ENCODE peak calls at places on chromosomes 7 and 10, in six cellular contexts. One of them, this sample, is unnamed.
A peak's percentile ranks its signal among the peaks of the same experiment; 100 is the strongest.

GRCh38 chr10:123398180-123398591 is 244.0 kb downstream of the BUB3 start:
- DNase-seq in glutamatergic neuron: no peak
- DNase-seq in myocyte: no peak
- DNase-seq in T-helper 2 cell: no peak
- DNase-seq in T-helper 17 cell: no peak
- DNase-seq in LoVo: no peak
- DNase-seq in this sample: no peak

GRCh38 chr7:34652784-34653183 is 5.2 kb upstream of the NPSR1 start:
- DNase-seq in myocyte: peak; percentile 5
- DNase-seq in LoVo: peak; percentile 32
- DNase-seq in T-helper 2 cell: no peak
- DNase-seq in glutamatergic neuron: no peak
- DNase-seq in T-helper 17 cell: no peak
- DNase-seq in this sample: no peak

GRCh38 chr10:974038-974784 is 14.0 kb upstream of the GTPBP4 start:
- DNase-seq in glutamatergic neuron: no peak
- DNase-seq in myocyte: peak; percentile 7
- DNase-seq in T-helper 2 cell: no peak
- DNase-seq in T-helper 17 cell: no peak
- DNase-seq in LoVo: no peak
- DNase-seq in this sample: no peak

GRCh38 chr10:63765126-63765525 is 243.9 kb downstream of the REEP3 start:
- DNase-seq in myocyte: peak; percentile 54
- DNase-seq in T-helper 17 cell: no peak
- DNase-seq in T-helper 2 cell: no peak
- DNase-seq in glutamatergic neuron: no peak
- DNase-seq in LoVo: no peak
- DNase-seq in this sample: no peak

GRCh38 chr10:113616244-113617074 is 47.4 kb downstream of the NRAP start:
- DNase-seq in glutamatergic neuron: no peak
- DNase-seq in LoVo: no peak
- DNase-seq in T-helper 17 cell: no peak
- DNase-seq in T-helper 2 cell: no peak
- DNase-seq in myocyte: no peak
- DNase-seq in this sample: no peak

GRCh38 chr10:4623757-4624420 is 202.1 kb upstream of the AKR1E2 start:
- DNase-seq in T-helper 2 cell: no peak
- DNase-seq in glutamatergic neuron: no peak
- DNase-seq in LoVo: no peak
- DNase-seq in myocyte: no peak
- DNase-seq in T-helper 17 cell: no peak
- DNase-seq in this sample: no peak

GRCh38 chr7:37448057-37448636 is 517 bp downstream of the ELMO1 start:
- DNase-seq in glutamatergic neuron: peak; percentile 54
- DNase-seq in T-helper 2 cell: no peak
- DNase-seq in myocyte: no peak
- DNase-seq in T-helper 17 cell: peak; percentile 17
- DNase-seq in LoVo: no peak
- DNase-seq in this sample: peak; percentile 25

GRCh38 chr7:106281919-106282318 is 2.9 kb downstream of the NAMPT start:
- DNase-seq in myocyte: no peak
- DNase-seq in T-helper 17 cell: no peak
- DNase-seq in T-helper 2 cell: no peak
- DNase-seq in LoVo: no peak
- DNase-seq in glutamatergic neuron: no peak
- DNase-seq in this sample: no peak

GRCh38 chr10:61662794-61663259 is at the start of gene CABCOCO1:
- DNase-seq in glutamatergic neuron: peak; percentile 89
- DNase-seq in T-helper 2 cell: no peak
- DNase-seq in LoVo: peak; percentile 61
- DNase-seq in T-helper 17 cell: no peak
- DNase-seq in myocyte: peak; percentile 80
- DNase-seq in this sample: no peak

GRCh38 chr10:7558036-7558435 is 108.7 kb downstream of the ITIH5 start:
- DNase-seq in T-helper 17 cell: no peak
- DNase-seq in myocyte: no peak
- DNase-seq in glutamatergic neuron: no peak
- DNase-seq in T-helper 2 cell: no peak
- DNase-seq in LoVo: no peak
- DNase-seq in this sample: no peak

GRCh38 chr10:95530021-95530420 is 31.1 kb downstream of the SORBS1 start:
- DNase-seq in T-helper 17 cell: no peak
- DNase-seq in glutamatergic neuron: no peak
- DNase-seq in LoVo: no peak
- DNase-seq in T-helper 2 cell: no peak
- DNase-seq in myocyte: no peak
- DNase-seq in this sample: no peak

GRCh38 chr7:25924061-25924460 is 227.9 kb upstream of the NFE2L3 start:
- DNase-seq in LoVo: no peak
- DNase-seq in T-helper 17 cell: no peak
- DNase-seq in glutamatergic neuron: no peak
- DNase-seq in T-helper 2 cell: no peak
- DNase-seq in myocyte: no peak
- DNase-seq in this sample: no peak

GRCh38 chr7:82567356-82567755 is 123.8 kb upstream of the CACNA2D1 start:
- DNase-seq in T-helper 17 cell: no peak
- DNase-seq in T-helper 2 cell: no peak
- DNase-seq in myocyte: no peak
- DNase-seq in LoVo: no peak
- DNase-seq in glutamatergic neuron: no peak
- DNase-seq in this sample: no peak

GRCh38 chr10:116521424-116522305 is 24.1 kb upstream of the PNLIP start:
- DNase-seq in LoVo: peak; percentile 55
- DNase-seq in glutamatergic neuron: peak; percentile 39
- DNase-seq in T-helper 2 cell: no peak
- DNase-seq in myocyte: peak; percentile 58
- DNase-seq in T-helper 17 cell: no peak
- DNase-seq in this sample: no peak

GRCh38 chr7:79453558-79454324 is at the start of gene MAGI2:
- DNase-seq in T-helper 2 cell: no peak
- DNase-seq in myocyte: peak; percentile 93
- DNase-seq in LoVo: no peak
- DNase-seq in T-helper 17 cell: no peak
- DNase-seq in glutamatergic neuron: peak; percentile 70
- DNase-seq in this sample: no peak

GRCh38 chr10:76657337-76658012 is 980.1 kb downstream of the KCNMA1 start:
- DNase-seq in myocyte: no peak
- DNase-seq in glutamatergic neuron: no peak
- DNase-seq in T-helper 2 cell: no peak
- DNase-seq in T-helper 17 cell: no peak
- DNase-seq in LoVo: no peak
- DNase-seq in this sample: no peak

GRCh38 chr10:77857272-77857671 is 69.3 kb downstream of the DLG5 start:
- DNase-seq in LoVo: no peak
- DNase-seq in myocyte: no peak
- DNase-seq in T-helper 17 cell: no peak
- DNase-seq in T-helper 2 cell: no peak
- DNase-seq in glutamatergic neuron: no peak
- DNase-seq in this sample: no peak

This sample was measured in stimulated activated CD4-positive, alpha-beta T cell treated with anti-CD3 and anti-CD28 coated beads, Interleukin-1b, Interleukin-23, amount 100 ng/mL, for 4 hours.